ENCODE peak calls at places on chromosomes 13 and 19, in seven cellular contexts. H, I, Y, J, E, M and C are unnamed samples.
A peak's percentile ranks its signal among the peaks of the same experiment; 100 is the strongest.

GRCh38 chr13:27170221-27170520 is 1.4 kb downstream of the USP12 start:
- DNase-seq in E (no peak), M (peak; percentile 70), Y (no peak), H (no peak), J (no peak), I (no peak), C (no peak)

GRCh38 chr13:49454388-49455015 is 10.4 kb downstream of the SETDB2 start:
- DNase-seq in M (no peak), Y (no peak), I (no peak), J (no peak), H (peak; percentile 48), E (no peak), C (no peak)

GRCh38 chr13:102686024-102686423 is 8.8 kb downstream of the METTL21C start:
- DNase-seq in E (no peak), Y (no peak), M (no peak), H (no peak), I (no peak), J (no peak), C (no peak)

GRCh38 chr19:40808497-40808896 is 9.5 kb downstream of the EGLN2 start:
- DNase-seq in M (no peak), H (no peak), Y (no peak), E (no peak), J (no peak), I (no peak), C (no peak)

GRCh38 chr13:100694722-100695644 is 20.4 kb upstream of the TMTC4 start:
- DNase-seq in M (peak; percentile 14), I (peak; percentile 80), E (no peak), Y (no peak), J (peak; percentile 71), H (no peak), C (no peak)

GRCh38 chr19:45136507-45137178 is 24.1 kb downstream of the NKPD1 start:
- DNase-seq in M (no peak), I (no peak), E (no peak), Y (no peak), H (no peak), J (no peak), C (no peak)

GRCh38 chr13:75368167-75368566 is 113.8 kb downstream of the TBC1D4 start:
- DNase-seq in I (no peak), J (no peak), Y (peak; percentile 14), E (peak; percentile 52), H (peak; percentile 39), M (peak; percentile 62), C (no peak)

GRCh38 chr19:39372047-39372802 is 18.7 kb downstream of the PAF1 start:
- DNase-seq in H (peak; percentile 89), Y (peak; percentile 60), I (no peak), M (peak; percentile 20), J (no peak), E (peak; percentile 92), C (no peak)

GRCh38 chr13:52852444-52852843 is 4.0 kb upstream of the PCDH8 start:
- DNase-seq in Y (no peak), J (no peak), H (no peak), I (no peak), E (no peak), M (no peak), C (no peak)

GRCh38 chr13:95607363-95607762 is 37.1 kb downstream of the DZIP1 start:
- DNase-seq in I (no peak), Y (no peak), M (peak; percentile 86), E (no peak), H (no peak), J (no peak), C (no peak)

DNA sequence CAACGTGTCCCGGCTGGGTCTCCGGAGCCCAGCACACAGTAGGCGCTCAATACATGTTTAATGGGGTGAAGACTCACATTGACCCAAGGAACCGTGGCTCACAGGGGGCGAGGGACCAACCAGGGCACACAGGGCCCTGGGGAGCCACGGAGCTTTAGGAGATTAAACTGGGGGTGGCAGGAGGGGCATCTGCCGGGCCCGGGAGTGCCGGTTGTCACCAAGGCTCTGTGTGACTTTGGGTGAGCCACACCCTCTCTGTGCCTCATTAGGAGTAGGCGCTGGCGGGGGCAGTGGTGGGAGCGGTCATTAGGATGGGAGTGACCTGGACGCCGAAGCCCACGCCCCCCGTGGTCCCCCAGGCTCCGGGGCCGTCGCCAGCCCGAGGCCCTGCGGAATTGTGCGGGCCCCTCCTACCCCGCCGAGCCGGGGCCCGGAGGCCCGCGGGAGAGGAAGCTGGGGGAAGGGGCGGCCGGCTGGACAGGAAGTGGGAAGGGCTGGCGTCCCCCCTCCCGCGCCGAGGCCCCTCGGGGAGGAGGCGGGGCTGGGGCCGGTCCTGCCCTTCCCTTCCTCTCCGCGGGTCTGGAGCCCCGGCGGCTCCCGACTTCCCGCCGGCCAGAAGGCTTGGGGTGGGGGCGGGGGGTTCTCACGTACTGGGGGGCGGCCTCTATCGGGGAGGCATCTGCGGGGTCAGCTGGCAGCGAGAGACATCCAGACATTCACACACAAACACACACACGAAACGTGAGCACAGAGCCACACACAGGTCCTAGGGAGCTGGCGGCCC is 1.8 kb upstream of the SSBP4 start:
- DNase-seq in H (no peak), J (peak; percentile 83), E (peak; percentile 81), I (peak; percentile 81), M (no peak), Y (no peak), C (peak; percentile 79)
- H3K4me3 ChIP-seq in H (peak overlapping the region; percentile 35), J (peak overlapping the region; percentile 16), E (peak overlapping the region; percentile 42), I (peak overlapping the region; percentile 44), M (no peak overlapping the region), Y (peak overlapping the region; percentile 79), C (peak overlapping the region; percentile 33)

GRCh38 chr19:48728882-48729645 is 9.5 kb upstream of the MAMSTR start:
- DNase-seq in H (no peak), E (peak; percentile 56), I (no peak), J (no peak), M (no peak), Y (no peak), C (no peak)
- TF ChIP-seq CTCF in H (no peak), E (no peak), I (no peak), J (no peak), M (no peak), Y (no peak), C (no peak)

GRCh38 chr19:17751912-17752273 is 616 bp downstream of the FCHO1 start:
- DNase-seq in M (no peak), I (no peak), E (no peak), J (no peak), H (no peak), Y (no peak), C (no peak)

GRCh38 chr19:17751103-17751911 is at the start of gene FCHO1:
- DNase-seq in J (no peak), I (no peak), M (no peak), Y (no peak), H (no peak), E (no peak), C (no peak)

GRCh38 chr19:17754634-17755532 is 3.6 kb downstream of the FCHO1 start:
- DNase-seq in I (no peak), Y (no peak), J (no peak), E (no peak), H (no peak), M (no peak), C (no peak)

GRCh38 chr19:17753976-17754375 is 2.7 kb downstream of the FCHO1 start:
- DNase-seq in Y (no peak), H (no peak), I (no peak), M (no peak), E (no peak), J (no peak), C (no peak)

GRCh38 chr19:17752865-17753639 is 1.8 kb downstream of the FCHO1 start:
- DNase-seq in J (no peak), I (no peak), H (no peak), E (no peak), Y (no peak), M (no peak), C (no peak)
- H3K4me3 ChIP-seq in J (no peak overlapping the region), I (no peak overlapping the region), H (no peak overlapping the region), E (no peak overlapping the region), Y (no peak overlapping the region), M (no peak overlapping the region), C (no peak overlapping the region)

GRCh38 chr19:43674630-43674982 is 4.6 kb upstream of the PLAUR start:
- DNase-seq in M (peak; percentile 64), I (no peak), Y (no peak), E (no peak), J (no peak), H (no peak), C (no peak)
- TF ChIP-seq CTCF in M (no peak), I (no peak), Y (no peak), E (no peak), J (no peak), H (no peak), C (no peak)